ENCODE peak calls at places on chromosomes 5 and 9, in seven cellular contexts. D, G, H, T, N, L and Y are unnamed samples. For H3K4me1, the result is how much of the 10 kb centered on the place peaks cover.

GRCh38 chr5:14184725-14185124 is 41.6 kb downstream of the TRIO start:
- DNase-seq in D (no peak), G (no peak), H (no peak), T (no peak), N (no peak), L (no peak), Y (no peak)

GRCh38 chr9:136685792-136686533 is 1.3 kb downstream of the AGPAT2 start:
- DNase-seq in D (no peak), G (no peak), H (no peak), T (peak), N (no peak), L (peak), Y (no peak)

GRCh38 chr9:9214052-9214451 is 1398.8 kb downstream of the PTPRD start:
- DNase-seq in D (no peak), G (no peak), H (no peak), T (no peak), N (no peak), L (no peak), Y (peak)

GRCh38 chr5:1262381-1262780 is 32.5 kb downstream of the TERT start:
- DNase-seq in D (no peak), G (no peak), H (no peak), T (no peak), N (no peak), L (no peak), Y (no peak)

GRCh38 chr9:112212926-112213325 is 37.8 kb upstream of the SUSD1 start:
- DNase-seq in D (no peak), G (no peak), H (no peak), T (no peak), N (no peak), L (no peak), Y (no peak)

GRCh38 chr5:174418809-174419522 is 305.4 kb upstream of the MSX2 start:
- DNase-seq in D (peak), G (no peak), H (no peak), T (no peak), N (no peak), L (no peak), Y (no peak)

GRCh38 chr5:32055891-32056866 is 117.9 kb downstream of the GOLPH3 start:
- DNase-seq in D (no peak), G (no peak), H (no peak), T (no peak), N (no peak), L (no peak), Y (no peak)

GRCh38 chr9:133830310-133830709 is 92.2 kb upstream of the SARDH start:
- DNase-seq in D (no peak), G (no peak), H (no peak), T (no peak), N (no peak), L (no peak), Y (no peak)

GRCh38 chr5:76469656-76470290 is 66.7 kb downstream of the IQGAP2 start:
- DNase-seq in D (no peak), G (no peak), H (no peak), T (no peak), N (no peak), L (no peak), Y (no peak)

GRCh38 chr9:137313326-137313920 is 11.4 kb upstream of the NRARP start:
- DNase-seq in D (no peak), G (no peak), H (no peak), T (peak), N (no peak), L (no peak), Y (no peak)

GRCh38 chr5:173629628-173630027 is 13.2 kb upstream of the BOD1 start:
- DNase-seq in D (peak), G (no peak), H (no peak), T (no peak), N (no peak), L (no peak), Y (no peak)

GRCh38 chr5:73442152-73442860 is 6.3 kb downstream of the FOXD1 start:
- DNase-seq in D (no peak), G (no peak), H (no peak), T (no peak), N (no peak), L (no peak), Y (no peak)

GRCh38 chr5:12566441-12566840 is 662.2 kb upstream of the CTNND2 start:
- DNase-seq in D (no peak), G (no peak), H (no peak), T (no peak), N (no peak), L (no peak), Y (no peak)

GRCh38 chr9:89870207-89870606 is 265.4 kb downstream of the GADD45G start:
- DNase-seq in D (no peak), G (no peak), H (no peak), T (no peak), N (no peak), L (no peak), Y (no peak)
- H3K4me1 ChIP-seq in D (under half), G (under half), H (under half), T (under half), N (under half), L (under half), Y (under half)

DNA sequence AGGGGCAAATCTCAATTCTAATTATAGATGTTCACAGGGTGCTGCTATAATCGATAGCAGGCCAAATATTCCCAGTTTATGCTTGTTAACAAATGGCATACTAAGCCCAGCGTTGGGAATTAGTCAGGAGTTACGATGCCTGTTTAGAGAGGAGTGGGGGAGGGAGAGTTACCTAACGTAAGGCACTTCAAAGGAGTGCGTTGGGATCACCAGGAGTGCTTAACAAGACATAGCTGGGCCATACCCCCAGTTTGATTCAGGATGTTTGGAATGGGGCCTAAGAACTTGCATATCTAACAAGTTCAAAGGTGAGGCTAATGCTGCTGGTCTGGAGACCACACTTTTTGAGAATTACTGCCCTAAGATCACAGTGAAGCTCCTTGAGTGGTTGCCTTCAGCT is 14.5 kb upstream of the SRP19 start:
- DNase-seq in D (no peak), G (no peak), H (no peak), T (no peak), N (no peak), L (no peak), Y (no peak)
- H3K27ac ChIP-seq in D (no peak), G (no peak), H (no peak), T (no peak), N (no peak), L (no peak), Y (no peak)

DNA sequence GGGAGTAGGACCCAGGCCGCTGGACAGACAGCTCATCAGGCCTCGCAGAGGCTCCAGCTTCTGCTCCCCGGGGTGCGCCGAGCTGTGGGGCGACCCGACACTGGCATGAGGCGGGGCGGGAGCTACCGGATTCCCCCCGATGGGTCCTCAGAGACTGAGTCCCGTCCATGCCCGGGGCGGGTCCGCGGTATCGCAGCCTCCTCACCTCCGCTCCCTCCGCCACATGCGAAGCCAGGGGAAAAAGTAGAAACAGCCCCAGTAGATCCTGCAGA is 2.6 kb upstream of the CCL27 start:
- DNase-seq in D (no peak), G (no peak), H (no peak), T (no peak), N (no peak), L (no peak), Y (no peak)
- H3K4me3 ChIP-seq in D (peak), G (peak), H (no peak), T (peak), N (peak), L (peak), Y (peak)

DNA sequence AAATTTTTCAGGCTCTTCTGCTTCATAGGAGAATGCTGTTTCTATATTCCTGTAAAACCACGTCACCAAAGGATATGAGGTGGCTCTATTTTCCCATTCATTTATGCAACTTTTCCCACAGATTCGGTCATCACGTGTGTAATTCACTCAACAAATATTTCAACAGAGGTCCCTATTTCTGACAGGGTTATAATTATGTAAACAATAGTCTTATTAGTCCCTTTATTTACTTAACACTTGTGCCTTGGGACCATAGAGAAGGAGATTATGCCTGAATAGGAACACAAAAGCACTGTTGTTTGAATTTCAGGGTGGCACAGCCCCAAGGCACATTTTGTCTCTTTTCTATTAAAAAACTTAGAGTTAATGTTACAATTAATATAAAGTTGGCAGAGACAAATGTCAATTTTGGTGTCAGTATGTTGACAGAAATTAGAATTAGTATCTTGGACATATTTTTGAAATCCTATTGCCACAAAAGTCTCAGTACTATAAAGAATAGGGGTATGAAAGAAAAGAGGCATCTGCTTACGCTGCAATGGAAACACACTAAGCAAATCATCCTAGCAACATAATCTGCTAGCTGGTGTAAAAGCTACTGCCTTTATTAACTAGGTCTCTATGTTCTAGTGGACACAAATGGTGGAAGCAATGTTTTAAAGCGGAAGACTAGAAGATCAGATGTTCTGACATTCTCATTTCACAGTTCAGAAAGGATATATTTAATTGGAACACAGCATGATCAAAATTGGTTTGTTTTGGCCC is 229.1 kb upstream of the TBCA start:
- DNase-seq in D (no peak), G (no peak), H (no peak), T (no peak), N (no peak), L (no peak), Y (peak)
- H3K4me1 ChIP-seq in D (under half), G (under half), H (under half), T (under half), N (under half), L (under half), Y (under half)